ENCODE peak calls at places on chromosome 14, in four cellular contexts. D, G, P and L are unnamed samples.

GRCh38 chr14:90969493-90970166 is 90.8 kb downstream of the RPS6KA5 start:
- DNase-seq in D (no peak), G (no peak), P (no peak), L (peak; percentile 43)

GRCh38 chr14:87097021-87097420 is 896.0 kb downstream of the GALC start:
- DNase-seq in D (no peak), G (no peak), P (no peak), L (no peak)

GRCh38 chr14:63487724-63488123 is 55.5 kb downstream of the PPP2R5E start:
- DNase-seq in D (no peak), G (no peak), P (no peak), L (no peak)

GRCh38 chr14:56648508-56649301 is 69.1 kb downstream of the TMEM260 start:
- DNase-seq in D (no peak), G (no peak), P (no peak), L (no peak)

GRCh38 chr14:68182492-68182891 is 362.9 kb downstream of the RAD51B start:
- DNase-seq in D (peak; percentile 78), G (no peak), P (peak; percentile 16), L (no peak)

GRCh38 chr14:36513451-36514277 is 6.4 kb downstream of the NKX2-1 start:
- DNase-seq in D (no peak), G (no peak), P (no peak), L (no peak)

GRCh38 chr14:23005861-23006534 is 3.9 kb downstream of the C14orf93 start:
- DNase-seq in D (no peak), G (no peak), P (no peak), L (no peak)

GRCh38 chr14:75141967-75142366 is 15.1 kb upstream of the NEK9 start:
- DNase-seq in D (no peak), G (no peak), P (no peak), L (no peak)

GRCh38 chr14:54981698-54982097 is 45.2 kb downstream of the WDHD1 start:
- DNase-seq in D (no peak), G (no peak), P (no peak), L (no peak)

GRCh38 chr14:97456958-97457357 is 659.8 kb downstream of the VRK1 start:
- DNase-seq in D (no peak), G (no peak), P (no peak), L (no peak)

GRCh38 chr14:101408077-101408831 is 153.0 kb upstream of the DIO3 start:
- DNase-seq in D (no peak), G (no peak), P (no peak), L (no peak)

GRCh38 chr14:64726585-64726890 is 22.3 kb downstream of the PLEKHG3 start:
- DNase-seq in D (no peak), G (no peak), P (no peak), L (no peak)

GRCh38 chr14:91890291-91890749 is 23.0 kb upstream of the TC2N start:
- DNase-seq in D (no peak), G (no peak), P (no peak), L (no peak)

GRCh38 chr14:73776194-73776537 is 62.0 kb upstream of the PNMA1 start:
- DNase-seq in D (no peak), G (no peak), P (no peak), L (no peak)

GRCh38 chr14:44154889-44155288 is 352.2 kb downstream of the FSCB start:
- DNase-seq in D (no peak), G (no peak), P (no peak), L (no peak)

GRCh38 chr14:47539065-47539464 is 136.3 kb downstream of the MDGA2 start:
- DNase-seq in D (no peak), G (no peak), P (no peak), L (no peak)

GRCh38 chr14:49946320-49947141 is 53.6 kb downstream of the ARF6 start:
- DNase-seq in D (no peak), G (no peak), P (no peak), L (no peak)

GRCh38 chr14:96599076-96599475 is 96.9 kb downstream of the PAPOLA start:
- DNase-seq in D (no peak), G (no peak), P (no peak), L (no peak)

GRCh38 chr14:69713127-69713800 is 53.7 kb upstream of the SRSF5 start:
- DNase-seq in D (no peak), G (no peak), P (no peak), L (no peak)

GRCh38 chr14:98133806-98134205 is 1138.2 kb downstream of the BCL11B start:
- DNase-seq in D (no peak), G (peak; percentile 6), P (no peak), L (no peak)

GRCh38 chr14:32932302-32932920 is 6.3 kb upstream of the NPAS3 start:
- DNase-seq in D (no peak), G (no peak), P (no peak), L (no peak)

GRCh38 chr14:72743626-72744025 is 150.3 kb downstream of the DPF3 start:
- DNase-seq in D (no peak), G (no peak), P (no peak), L (no peak)

GRCh38 chr14:34707722-34708121 is 6.7 kb downstream of the CFL2 start:
- DNase-seq in D (no peak), G (no peak), P (no peak), L (no peak)

GRCh38 chr14:90587918-90588317 is 191.1 kb downstream of the CALM1 start:
- DNase-seq in D (no peak), G (no peak), P (no peak), L (no peak)

GRCh38 chr14:67241416-67242362 is at the start of gene PALS1:
- DNase-seq in D (peak; percentile 19), G (peak; percentile 76), P (peak; percentile 37), L (peak; percentile 17)

GRCh38 chr14:66501592-66501991 is 6.4 kb upstream of the GPHN start:
- DNase-seq in D (no peak), G (no peak), P (no peak), L (no peak)

GRCh38 chr14:44771495-44771894 is 190.3 kb downstream of the KLHL28 start:
- DNase-seq in D (no peak), G (no peak), P (no peak), L (no peak)

GRCh38 chr14:68685419-68686211 is 107.3 kb downstream of the ZFP36L1 start:
- DNase-seq in D (peak; percentile 89), G (no peak), P (peak; percentile 63), L (no peak)

GRCh38 chr14:97446087-97446486 is 648.9 kb downstream of the VRK1 start:
- DNase-seq in D (no peak), G (no peak), P (no peak), L (no peak)

GRCh38 chr14:35826952-35827416 is 846 bp downstream of the BRMS1L start:
- DNase-seq in D (no peak), G (no peak), P (no peak), L (no peak)

GRCh38 chr14:74913986-74914573 is 9.0 kb downstream of the RPS6KL1 start:
- DNase-seq in D (no peak), G (no peak), P (no peak), L (no peak)

GRCh38 chr14:64604001-64604400 is 54.2 kb downstream of the PPP1R36 start:
- DNase-seq in D (no peak), G (no peak), P (no peak), L (no peak)

GRCh38 chr14:76497550-76498484 is 121.9 kb downstream of the ESRRB start:
- DNase-seq in D (no peak), G (peak; percentile 42), P (peak; percentile 36), L (no peak)

GRCh38 chr14:70988452-70988851 is 81.2 kb downstream of the PCNX1 start:
- DNase-seq in D (no peak), G (no peak), P (no peak), L (no peak)
- TF ChIP-seq SPI1 in D (no peak), G (no peak), P (no peak), L (no peak)

DNA sequence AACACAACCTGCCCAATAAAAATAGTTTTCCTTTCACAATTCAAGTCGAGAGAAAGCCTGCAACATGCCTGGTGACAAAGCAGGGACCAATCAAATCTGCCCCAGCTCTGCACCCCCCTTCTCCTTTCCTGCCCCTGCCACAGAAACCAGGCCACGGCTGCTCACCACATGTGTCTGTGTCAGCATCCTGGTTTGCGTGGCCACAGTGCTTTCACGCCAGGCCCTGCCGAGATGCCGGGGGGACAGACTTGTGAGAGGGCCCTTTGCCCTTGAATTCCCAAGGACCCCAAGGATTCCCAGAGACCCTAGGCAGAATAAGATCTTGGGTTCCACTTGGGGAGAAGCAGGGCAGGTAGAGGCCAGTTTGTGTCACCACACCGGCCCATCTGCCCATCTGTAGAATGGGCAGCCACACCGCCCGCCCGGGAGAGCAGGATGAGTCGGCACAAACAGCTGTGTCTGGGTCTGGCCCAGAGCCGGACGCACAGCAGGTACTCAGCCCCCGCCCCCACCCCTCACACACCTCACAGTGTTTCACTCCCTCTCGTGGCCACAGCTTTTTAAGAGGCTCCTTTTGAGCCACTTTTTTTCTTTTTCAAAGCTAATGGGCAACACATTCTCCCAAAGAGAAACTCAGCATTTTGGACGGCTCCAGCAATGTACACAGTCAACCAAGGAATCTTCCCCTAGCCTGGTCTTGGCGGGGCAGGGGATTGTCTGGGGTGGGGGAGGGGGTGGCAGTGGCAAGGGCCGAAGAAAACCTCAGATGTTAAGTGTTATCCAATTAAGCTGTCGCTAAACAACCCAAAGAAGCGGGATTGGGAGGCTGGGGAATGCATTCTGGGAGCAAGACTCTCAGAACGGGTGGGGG is 41.5 kb downstream of the BCL11B start:
- DNase-seq in D (no peak), G (peak; percentile 24), P (no peak), L (no peak)
- TF ChIP-seq SPI1 in D (no peak), G (no peak), P (no peak), L (no peak)

GRCh38 chr14:106652494-106652893 is 1126.1 kb downstream of the TMEM121 start:
- DNase-seq in D (peak; percentile 42), G (no peak), P (no peak), L (no peak)
- TF ChIP-seq SPI1 in D (no peak), G (no peak), P (no peak), L (no peak)

GRCh38 chr14:100104523-100105300 is 39.5 kb downstream of the EVL start:
- DNase-seq in D (no peak), G (no peak), P (no peak), L (no peak)
- TF ChIP-seq SPI1 in D (no peak), G (no peak), P (no peak), L (no peak)

GRCh38 chr14:104395276-104395675 is 184.3 kb upstream of the C14orf180 start:
- DNase-seq in D (no peak), G (no peak), P (no peak), L (no peak)
- TF ChIP-seq SPI1 in D (no peak), G (no peak), P (no peak), L (no peak)

GRCh38 chr14:61489002-61489401 is 167.6 kb downstream of the PRKCH start:
- DNase-seq in D (no peak), G (no peak), P (no peak), L (no peak)

GRCh38 chr14:61491224-61491623 is 169.8 kb downstream of the PRKCH start:
- DNase-seq in D (no peak), G (no peak), P (no peak), L (no peak)

GRCh38 chr14:61488417-61488816 is 167.0 kb downstream of the PRKCH start:
- DNase-seq in D (no peak), G (no peak), P (no peak), L (no peak)

GRCh38 chr14:61489527-61489926 is 168.1 kb downstream of the PRKCH start:
- DNase-seq in D (no peak), G (no peak), P (no peak), L (no peak)

DNA sequence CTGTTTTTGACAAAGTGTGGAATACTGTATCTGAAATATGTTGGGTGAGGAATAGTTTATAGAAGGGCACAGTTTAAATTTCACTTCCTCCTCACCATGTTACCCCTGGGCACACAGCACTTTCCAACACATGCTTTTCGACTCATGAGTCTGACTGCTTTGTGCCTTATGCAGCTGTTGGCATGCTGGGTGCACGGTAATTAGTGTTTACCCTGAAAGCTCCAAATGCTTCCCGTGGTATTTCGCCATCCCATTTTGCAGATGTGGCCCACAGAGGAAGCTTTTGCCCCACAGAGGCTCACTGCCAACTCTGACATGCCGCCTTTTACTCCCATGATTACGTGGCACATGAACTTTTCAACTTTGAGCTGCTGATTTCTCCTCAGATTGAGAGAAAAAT is 168.6 kb downstream of the PRKCH start:
- DNase-seq in D (no peak), G (no peak), P (no peak), L (no peak)
- TF ChIP-seq SPI1 in D (no peak), G (no peak), P (no peak), L (peak; percentile 42)